ENCODE peak calls at places on chromosomes 7 and 10, in four cellular contexts. X is WTC11, K is GM12878, B is K562. Q is an unnamed sample.

GRCh38 chr7:38438938-38439337 is 165.5 kb upstream of the TARP start:
- DNase-seq in X (no peak), K (no peak), B (no peak), Q (no peak)

GRCh38 chr10:125000366-125001312 is 58.7 kb downstream of the ZRANB1 start:
- DNase-seq in X (peak), K (no peak), B (no peak), Q (no peak)

GRCh38 chr7:105647591-105647990 is 66.3 kb upstream of the EFCAB10 start:
- DNase-seq in X (no peak), K (no peak), B (no peak), Q (no peak)

GRCh38 chr10:1451362-1451888 is 285.9 kb downstream of the ADARB2 start:
- DNase-seq in X (no peak), K (no peak), B (no peak), Q (no peak)

GRCh38 chr7:116671681-116672595 is at the start of gene MET:
- DNase-seq in X (peak), K (no peak), B (peak), Q (peak)

GRCh38 chr7:69682518-69682917 is 84.2 kb downstream of the AUTS2 start:
- DNase-seq in X (no peak), K (no peak), B (no peak), Q (no peak)

GRCh38 chr10:88467835-88468485 is 115.2 kb downstream of the RNLS start:
- DNase-seq in X (no peak), K (no peak), B (no peak), Q (no peak)

GRCh38 chr10:117442944-117443676 is 67.9 kb upstream of the PDZD8 start:
- DNase-seq in X (peak), K (peak), B (peak), Q (peak)

GRCh38 chr10:110765513-110766375 is 106.0 kb upstream of the PDCD4 start:
- DNase-seq in X (no peak), K (no peak), B (peak), Q (no peak)

GRCh38 chr7:128920913-128921582 is 10.5 kb upstream of the KCP start:
- DNase-seq in X (no peak), K (no peak), B (no peak), Q (no peak)

GRCh38 chr10:124470544-124471449 is 9.2 kb downstream of the LHPP start:
- DNase-seq in X (no peak), K (no peak), B (no peak), Q (peak)

GRCh38 chr7:138549082-138549481 is 89.0 kb downstream of the TRIM24 start:
- DNase-seq in X (no peak), K (no peak), B (no peak), Q (no peak)

GRCh38 chr10:35739998-35740397 is 97.9 kb upstream of the FZD8 start:
- DNase-seq in X (no peak), K (no peak), B (no peak), Q (no peak)

GRCh38 chr10:20995123-20995978 is 98.2 kb upstream of the NEBL start:
- DNase-seq in X (no peak), K (no peak), B (no peak), Q (no peak)

GRCh38 chr7:123075838-123076462 is 80.5 kb upstream of the TAS2R16 start:
- DNase-seq in X (no peak), K (no peak), B (no peak), Q (no peak)

GRCh38 chr10:78332013-78332412 is 298.4 kb downstream of the RPS24 start:
- DNase-seq in X (no peak), K (no peak), B (no peak), Q (no peak)

GRCh38 chr10:71727429-71728217 is 8.0 kb upstream of the C10orf105 start:
- DNase-seq in X (no peak), K (peak), B (no peak), Q (peak)

GRCh38 chr10:26331376-26331775 is 106.8 kb upstream of the APBB1IP start:
- DNase-seq in X (no peak), K (no peak), B (no peak), Q (no peak)

GRCh38 chr10:69425513-69426298 is 9.0 kb upstream of the TACR2 start:
- DNase-seq in X (no peak), K (no peak), B (no peak), Q (peak)

GRCh38 chr10:119406137-119406536 is 136.4 kb downstream of the RGS10 start:
- DNase-seq in X (no peak), K (no peak), B (no peak), Q (no peak)

GRCh38 chr7:120792091-120792860 is 65.7 kb downstream of the TSPAN12 start:
- DNase-seq in X (peak), K (peak), B (peak), Q (peak)

GRCh38 chr10:24784061-24784460 is 60.4 kb upstream of the ARHGAP21 start:
- DNase-seq in X (no peak), K (no peak), B (no peak), Q (no peak)

GRCh38 chr7:70071786-70072185 is 473.5 kb downstream of the AUTS2 start:
- DNase-seq in X (no peak), K (no peak), B (no peak), Q (no peak)

GRCh38 chr10:21526184-21526951 is 886 bp upstream of the SKIDA1 start:
- DNase-seq in X (peak), K (no peak), B (peak), Q (peak)

GRCh38 chr10:6396652-6397051 is 183.4 kb downstream of the PRKCQ start:
- DNase-seq in X (no peak), K (no peak), B (no peak), Q (no peak)

GRCh38 chr7:97024209-97025129 is at the start of gene DLX5:
- DNase-seq in X (peak), K (no peak), B (no peak), Q (peak)

GRCh38 chr7:76122516-76123239 is 74.8 kb downstream of the MDH2 start:
- DNase-seq in X (no peak), K (no peak), B (no peak), Q (no peak)

DNA sequence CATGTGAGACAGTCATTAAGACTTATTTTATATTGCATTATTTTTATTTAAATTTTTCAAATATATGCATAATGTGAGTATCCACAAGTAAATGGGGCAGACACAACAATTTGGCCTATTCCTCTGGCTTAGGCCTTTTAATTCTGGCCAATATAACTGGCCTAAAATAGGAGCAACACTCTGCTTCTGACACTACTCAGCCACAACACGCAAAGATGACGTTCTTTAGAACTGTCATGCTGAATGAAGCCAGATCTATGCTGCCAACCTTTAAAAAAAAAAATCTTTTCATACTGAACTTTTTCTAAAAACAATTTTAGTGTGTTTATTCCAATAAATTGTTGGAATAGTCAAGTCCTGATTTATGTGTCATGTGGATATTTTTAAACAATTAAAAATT is 355.0 kb upstream of the BMPER start:
- DNase-seq in X (no peak), K (no peak), B (no peak), Q (no peak)
- TF ChIP-seq NR2C2 in X (no peak), K (no peak), B (no peak), Q (no peak)

GRCh38 chr10:4083509-4084003 is 298.5 kb upstream of the KLF6 start:
- DNase-seq in X (no peak), K (no peak), B (no peak), Q (no peak)

GRCh38 chr10:4082851-4083250 is 297.8 kb upstream of the KLF6 start:
- DNase-seq in X (no peak), K (no peak), B (no peak), Q (no peak)

GRCh38 chr10:4080225-4080624 is 295.2 kb upstream of the KLF6 start:
- DNase-seq in X (no peak), K (no peak), B (no peak), Q (no peak)

GRCh38 chr10:4079796-4080195 is 294.8 kb upstream of the KLF6 start:
- DNase-seq in X (no peak), K (no peak), B (no peak), Q (no peak)

GRCh38 chr10:4081691-4082111 is 296.7 kb upstream of the KLF6 start:
- DNase-seq in X (no peak), K (no peak), B (no peak), Q (no peak)
- TF ChIP-seq NR2C2 in X (no peak), K (no peak), B (no peak), Q (no peak)

DNA sequence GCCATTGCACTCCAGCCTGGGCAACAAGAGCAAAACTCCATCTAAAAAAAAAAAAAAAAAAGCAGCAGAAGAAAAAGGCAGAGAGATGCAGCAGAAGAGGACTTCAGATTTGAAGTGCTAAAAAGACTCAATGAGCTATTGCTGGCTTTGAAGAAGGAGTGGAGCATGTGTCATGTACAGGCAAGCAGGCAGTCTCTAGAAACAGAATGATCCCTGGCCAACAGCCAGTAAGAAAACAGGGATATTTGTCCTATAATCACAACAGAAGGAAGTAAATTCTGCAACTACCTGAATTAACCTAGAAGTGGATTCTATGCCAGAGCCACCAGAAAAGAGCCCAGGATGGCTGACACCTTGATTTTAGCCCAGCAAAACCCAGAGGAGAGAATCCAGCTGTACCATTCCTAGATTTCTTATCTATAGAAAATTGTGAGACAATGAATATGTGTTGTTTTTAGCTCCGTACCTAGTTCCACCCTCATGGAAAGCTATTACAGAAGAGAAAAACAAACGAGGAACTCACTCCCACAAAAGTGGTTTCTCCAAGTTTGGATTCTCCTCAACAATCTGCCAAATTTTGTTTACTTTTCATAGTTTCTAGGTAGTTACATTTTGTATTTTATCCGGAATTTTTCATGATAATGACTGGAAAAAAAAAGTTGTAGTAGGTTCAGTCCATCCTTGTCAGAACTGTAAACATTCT is 198.2 kb upstream of the GNAI1 start:
- DNase-seq in X (no peak), K (no peak), B (no peak), Q (no peak)
- TF ChIP-seq NR2C2 in X (no peak), K (no peak), B (no peak), Q (no peak)

GRCh38 chr10:60399343-60399742 is 9.7 kb upstream of the ANK3 start:
- DNase-seq in X (no peak), K (no peak), B (no peak), Q (no peak)
- TF ChIP-seq NR2C2 in X (no peak), K (no peak), B (no peak), Q (no peak)

GRCh38 chr10:59036311-59037017 is 140.0 kb upstream of the PHYHIPL start:
- DNase-seq in X (no peak), K (peak), B (no peak), Q (peak)
- TF ChIP-seq NR2C2 in X (no peak), K (no peak), B (no peak), Q (no peak)

GRCh38 chr7:34066411-34066810 is 161.1 kb downstream of the BMPER start:
- DNase-seq in X (no peak), K (no peak), B (no peak), Q (no peak)

GRCh38 chr7:34064511-34065158 is 159.3 kb downstream of the BMPER start:
- DNase-seq in X (no peak), K (no peak), B (no peak), Q (no peak)

GRCh38 chr7:34066968-34067367 is 161.6 kb downstream of the BMPER start:
- DNase-seq in X (no peak), K (no peak), B (no peak), Q (no peak)

GRCh38 chr7:34069676-34070075 is 164.3 kb downstream of the BMPER start:
- DNase-seq in X (no peak), K (no peak), B (no peak), Q (peak)

DNA sequence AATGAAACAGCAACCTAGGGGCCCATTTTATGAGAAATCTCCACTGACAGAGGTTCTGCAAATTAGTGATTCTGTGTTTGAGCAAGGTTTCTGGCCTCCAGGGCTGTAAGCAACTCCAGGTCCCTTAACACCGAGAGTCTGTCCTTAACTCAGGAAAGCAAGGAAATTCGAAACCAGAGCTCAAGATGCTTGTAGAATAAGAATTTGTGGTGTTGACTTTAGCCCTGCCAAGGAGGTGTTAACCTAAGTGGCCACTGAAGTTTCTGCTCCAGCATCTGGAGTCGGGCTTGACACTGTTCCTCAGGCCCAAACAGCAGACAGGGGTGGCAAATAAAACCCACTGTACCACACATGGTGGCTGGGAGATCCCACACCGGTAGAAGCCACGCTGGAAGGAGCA is 162.1 kb downstream of the BMPER start:
- DNase-seq in X (no peak), K (no peak), B (no peak), Q (no peak)
- TF ChIP-seq NR2C2 in X (no peak), K (no peak), B (no peak), Q (no peak)

GRCh38 chr10:82394122-82394521 is 519.1 kb downstream of the NRG3 start:
- DNase-seq in X (no peak), K (no peak), B (no peak), Q (no peak)

GRCh38 chr10:82399850-82400249 is 524.9 kb downstream of the NRG3 start:
- DNase-seq in X (no peak), K (no peak), B (no peak), Q (no peak)

GRCh38 chr10:82396886-82397285 is 521.9 kb downstream of the NRG3 start:
- DNase-seq in X (no peak), K (no peak), B (no peak), Q (no peak)

GRCh38 chr10:82394987-82395386 is 520.0 kb downstream of the NRG3 start:
- DNase-seq in X (no peak), K (no peak), B (no peak), Q (no peak)

GRCh38 chr10:82397859-82398258 is 522.9 kb downstream of the NRG3 start:
- DNase-seq in X (peak), K (no peak), B (no peak), Q (no peak)
- TF ChIP-seq NR2C2 in X (no peak), K (no peak), B (no peak), Q (no peak)

GRCh38 chr7:2037805-2038635 is 194.7 kb downstream of the MAD1L1 start:
- DNase-seq in X (no peak), K (peak), B (no peak), Q (no peak)

GRCh38 chr7:2040893-2041270 is 191.9 kb downstream of the MAD1L1 start:
- DNase-seq in X (peak), K (no peak), B (no peak), Q (no peak)

GRCh38 chr7:2037301-2037804 is 195.4 kb downstream of the MAD1L1 start:
- DNase-seq in X (peak), K (no peak), B (no peak), Q (no peak)

GRCh38 chr7:2040201-2040892 is 192.4 kb downstream of the MAD1L1 start:
- DNase-seq in X (peak), K (no peak), B (no peak), Q (no peak)

GRCh38 chr7:2038876-2039728 is 193.6 kb downstream of the MAD1L1 start:
- DNase-seq in X (peak), K (no peak), B (no peak), Q (no peak)
- TF ChIP-seq NR2C2 in X (no peak), K (no peak), B (no peak), Q (no peak)

Q was measured in HepG2.